ENCODE peak calls at places on chromosome 18, in six cellular contexts. I, L, V, Z, W and H are unnamed samples.

GRCh38 chr18:45780568-45780967 is 44.9 kb upstream of the SIGLEC15 start:
- DNase-seq in W (no peak), Z (no peak), L (no peak), V (no peak), I (no peak), H (peak; percentile 8)

GRCh38 chr18:64618390-64618789 is 469.5 kb upstream of the LINC00305 start:
- DNase-seq in I (no peak), Z (no peak), L (no peak), W (no peak), V (no peak), H (no peak)

GRCh38 chr18:11570770-11571169 is 38.6 kb upstream of the SLC35G4 start:
- DNase-seq in L (no peak), W (no peak), V (no peak), I (no peak), Z (peak; percentile 22), H (no peak)

GRCh38 chr18:57581301-57581934 is 5.1 kb downstream of the FECH start:
- DNase-seq in Z (peak; percentile 57), W (no peak), L (no peak), V (no peak), I (no peak), H (peak; percentile 86)

GRCh38 chr18:61731169-61731568 is 161.6 kb downstream of the RNF152 start:
- DNase-seq in Z (no peak), V (no peak), I (no peak), L (no peak), W (no peak), H (no peak)

GRCh38 chr18:58541137-58541788 is 87.6 kb downstream of the ALPK2 start:
- DNase-seq in I (no peak), L (peak; percentile 49), Z (no peak), V (no peak), W (no peak), H (peak; percentile 67)

GRCh38 chr18:70243545-70243944 is 38.1 kb upstream of the RTTN start:
- DNase-seq in W (no peak), I (no peak), L (no peak), V (no peak), Z (no peak), H (no peak)

GRCh38 chr18:50356036-50356945 is 18.6 kb upstream of the SKA1 start:
- DNase-seq in L (peak; percentile 23), V (no peak), I (no peak), Z (no peak), W (no peak), H (peak; percentile 20)

GRCh38 chr18:58247363-58247834 is 203.4 kb downstream of the NEDD4L start:
- DNase-seq in I (no peak), L (no peak), W (peak; percentile 57), Z (peak; percentile 86), V (no peak), H (peak; percentile 70)

GRCh38 chr18:51391731-51392130 is 194.2 kb upstream of the MEX3C start:
- DNase-seq in I (no peak), L (no peak), W (no peak), V (no peak), Z (no peak), H (no peak)

GRCh38 chr18:10524507-10525425 is 1.1 kb upstream of the NAPG start:
- DNase-seq in L (no peak), I (no peak), W (no peak), V (no peak), Z (peak; percentile 62), H (no peak)

GRCh38 chr18:35051978-35052377 is 10.8 kb downstream of the MAPRE2 start:
- DNase-seq in Z (no peak), W (no peak), V (no peak), I (no peak), L (no peak), H (no peak)

GRCh38 chr18:79528296-79528695 is 132.6 kb downstream of the NFATC1 start:
- DNase-seq in V (peak; percentile 77), Z (peak; percentile 12), W (no peak), I (peak; percentile 37), L (no peak), H (no peak)

GRCh38 chr18:77206676-77207370 is 42.8 kb upstream of the GALR1 start:
- DNase-seq in W (peak; percentile 17), V (no peak), I (no peak), Z (no peak), L (no peak), H (no peak)

GRCh38 chr18:68735498-68736343 is 20.8 kb upstream of the TMX3 start:
- DNase-seq in Z (peak; percentile 57), L (no peak), W (no peak), I (no peak), V (no peak), H (no peak)

GRCh38 chr18:51168031-51168742 is 29.3 kb downstream of the MEX3C start:
- DNase-seq in L (no peak), V (no peak), I (no peak), Z (no peak), W (no peak), H (peak; percentile 80)

GRCh38 chr18:67518566-67518965 is 2.0 kb upstream of the DSEL start:
- DNase-seq in I (no peak), L (no peak), Z (no peak), V (no peak), W (no peak), H (no peak)

GRCh38 chr18:7671105-7671504 is 104.0 kb downstream of the PTPRM start:
- DNase-seq in W (no peak), L (no peak), I (no peak), V (no peak), Z (no peak), H (no peak)

GRCh38 chr18:76494541-76495403 is at the start of gene ZNF516:
- DNase-seq in Z (peak; percentile 85), I (peak; percentile 75), V (peak; percentile 79), L (no peak), W (no peak), H (peak; percentile 58)

GRCh38 chr18:25233582-25234362 is 118.2 kb downstream of the ZNF521 start:
- DNase-seq in I (no peak), Z (peak; percentile 26), L (no peak), V (no peak), W (no peak), H (no peak)

GRCh38 chr18:79871481-79872091 is 73.8 kb downstream of the KCNG2 start:
- DNase-seq in V (no peak), W (no peak), Z (no peak), L (no peak), I (no peak), H (no peak)

GRCh38 chr18:2303517-2304238 is 267.6 kb downstream of the METTL4 start:
- DNase-seq in I (no peak), L (no peak), Z (no peak), V (no peak), W (no peak), H (peak; percentile 16)

GRCh38 chr18:62526098-62527025 is 3.5 kb downstream of the ZCCHC2 start:
- DNase-seq in Z (peak; percentile 90), W (peak; percentile 60), V (peak; percentile 93), I (peak; percentile 91), L (peak; percentile 83), H (peak; percentile 86)

GRCh38 chr18:74190086-74190485 is 41.8 kb downstream of the TIMM21 start:
- DNase-seq in I (no peak), Z (no peak), W (no peak), V (no peak), L (no peak), H (no peak)

GRCh38 chr18:35432565-35433001 is 55.4 kb upstream of the ZNF396 start:
- DNase-seq in V (no peak), Z (no peak), L (no peak), I (no peak), W (no peak), H (no peak)

GRCh38 chr18:41870817-41871216 is 84.2 kb upstream of the PIK3C3 start:
- DNase-seq in I (no peak), L (no peak), V (no peak), Z (no peak), W (no peak), H (no peak)

GRCh38 chr18:66916834-66917233 is 312.9 kb upstream of the CDH19 start:
- DNase-seq in V (no peak), L (no peak), I (no peak), W (no peak), Z (peak; percentile 2), H (no peak)